ENCODE peak calls at places on chromosomes 16 and 17, in ten cellular contexts. V is body of pancreas, D is IMR-90, C is A549, P is ovary, J is HCT116, O is breast epithelium, K is heart left ventricle, I is K562, W is uterus. X is an unnamed sample. For H3K4me1, the result is how much of the 10 kb centered on the place peaks cover.

GRCh38 chr17:79135628-79136405 is 61.2 kb downstream of the ENGASE start:
- DNase-seq in V (no peak), D (no peak), C (no peak), P (no peak), J (no peak), O (no peak), K (no peak), I (no peak), W (no peak), X (no peak)

GRCh38 chr16:79698341-79698753 is 97.8 kb upstream of the MAF start:
- DNase-seq in V (peak), D (peak), C (no peak), P (peak), J (no peak), O (no peak), K (peak), I (no peak), W (peak), X (no peak)

GRCh38 chr16:89426736-89427525 is 63.4 kb downstream of the ANKRD11 start:
- DNase-seq in V (no peak), D (peak), C (no peak), P (no peak), J (no peak), O (no peak), K (no peak), I (no peak), W (no peak), X (no peak)

GRCh38 chr17:44636562-44636961 is 19.7 kb upstream of the MEIOC start:
- DNase-seq in V (no peak), D (peak), C (peak), P (no peak), J (peak), O (no peak), K (no peak), I (no peak), W (no peak), X (no peak)

GRCh38 chr17:80320496-80320895 is 59.8 kb downstream of the RNF213 start:
- DNase-seq in V (no peak), D (no peak), C (no peak), P (no peak), J (no peak), O (no peak), K (no peak), I (no peak), W (no peak), X (no peak)

GRCh38 chr17:63095879-63096278 is 129.8 kb downstream of the TANC2 start:
- DNase-seq in V (no peak), D (peak), C (no peak), P (no peak), J (no peak), O (no peak), K (no peak), I (no peak), W (no peak), X (no peak)

GRCh38 chr17:40932608-40933007 is 4.8 kb downstream of the KRT23 start:
- DNase-seq in V (no peak), D (no peak), C (no peak), P (no peak), J (no peak), O (no peak), K (no peak), I (no peak), W (no peak), X (no peak)

GRCh38 chr16:55655709-55656694 is at the start of gene SLC6A2:
- DNase-seq in V (no peak), D (no peak), C (peak), P (no peak), J (no peak), O (no peak), K (no peak), I (no peak), W (no peak), X (no peak)

GRCh38 chr17:68238894-68239293 is 8.9 kb upstream of the AMZ2 start:
- DNase-seq in V (no peak), D (no peak), C (no peak), P (no peak), J (no peak), O (no peak), K (no peak), I (no peak), W (no peak), X (no peak)

GRCh38 chr17:60248618-60249516 is 99.1 kb downstream of the CA4 start:
- DNase-seq in V (no peak), D (peak), C (no peak), P (no peak), J (no peak), O (no peak), K (no peak), I (no peak), W (no peak), X (no peak)

GRCh38 chr16:73326221-73326620 is 278.3 kb upstream of the ZFHX3 start:
- DNase-seq in V (no peak), D (no peak), C (no peak), P (no peak), J (no peak), O (no peak), K (no peak), I (no peak), W (no peak), X (no peak)

GRCh38 chr16:87698676-87699179 is 67.1 kb downstream of the KLHDC4 start:
- DNase-seq in V (no peak), D (no peak), C (no peak), P (no peak), J (no peak), O (no peak), K (no peak), I (no peak), W (no peak), X (no peak)

GRCh38 chr17:42122371-42123303 is at the start of gene HSPB9:
- DNase-seq in V (peak), D (no peak), C (no peak), P (peak), J (no peak), O (no peak), K (no peak), I (no peak), W (peak), X (no peak)

GRCh38 chr17:41563607-41564006 is 8.3 kb downstream of the KRT9 start:
- DNase-seq in V (no peak), D (no peak), C (no peak), P (no peak), J (no peak), O (no peak), K (no peak), I (no peak), W (no peak), X (no peak)

GRCh38 chr17:28528329-28529011 is 22.3 kb downstream of the FOXN1 start:
- DNase-seq in V (no peak), D (no peak), C (no peak), P (no peak), J (no peak), O (no peak), K (no peak), I (peak), W (no peak), X (no peak)

GRCh38 chr16:24146523-24146922 is 109.6 kb upstream of the CACNG3 start:
- DNase-seq in V (no peak), D (no peak), C (no peak), P (no peak), J (no peak), O (no peak), K (no peak), I (no peak), W (no peak), X (no peak)

GRCh38 chr17:27339836-27340550 is 46.1 kb downstream of the WSB1 start:
- DNase-seq in V (no peak), D (no peak), C (peak), P (no peak), J (peak), O (no peak), K (no peak), I (peak), W (no peak), X (no peak)

GRCh38 chr17:77088455-77089117 is 52.2 kb upstream of the SEC14L1 start:
- DNase-seq in V (peak), D (peak), C (peak), P (peak), J (peak), O (peak), K (peak), I (peak), W (peak), X (peak)
- TF ChIP-seq POLR2A in V (no peak), D (peak), C (peak), P (peak), J (peak), O (no peak), K (no peak), I (peak), W (peak), X (peak)

GRCh38 chr17:35099929-35100328 is 19.7 kb downstream of the RAD51D start:
- DNase-seq in V (no peak), D (no peak), C (no peak), P (no peak), J (no peak), O (no peak), K (no peak), I (no peak), W (no peak), X (no peak)

GRCh38 chr17:35101036-35101435 is 18.6 kb downstream of the RAD51D start:
- DNase-seq in V (no peak), D (no peak), C (no peak), P (no peak), J (no peak), O (no peak), K (no peak), I (no peak), W (no peak), X (no peak)

GRCh38 chr17:35094902-35095301 is 24.8 kb downstream of the RAD51D start:
- DNase-seq in V (no peak), D (peak), C (peak), P (no peak), J (peak), O (no peak), K (no peak), I (no peak), W (no peak), X (no peak)

GRCh38 chr17:35095741-35096140 is 23.9 kb downstream of the RAD51D start:
- DNase-seq in V (no peak), D (no peak), C (no peak), P (no peak), J (no peak), O (no peak), K (no peak), I (no peak), W (no peak), X (no peak)

GRCh38 chr17:35097776-35098175 is 21.9 kb downstream of the RAD51D start:
- DNase-seq in V (no peak), D (no peak), C (no peak), P (no peak), J (no peak), O (no peak), K (no peak), I (no peak), W (no peak), X (no peak)
- H3K4me1 ChIP-seq in V (under half), D (under half), C (under half), P (under half), J (under half), O (under half), K (under half), I (under half), W (under half), X (under half)

DNA sequence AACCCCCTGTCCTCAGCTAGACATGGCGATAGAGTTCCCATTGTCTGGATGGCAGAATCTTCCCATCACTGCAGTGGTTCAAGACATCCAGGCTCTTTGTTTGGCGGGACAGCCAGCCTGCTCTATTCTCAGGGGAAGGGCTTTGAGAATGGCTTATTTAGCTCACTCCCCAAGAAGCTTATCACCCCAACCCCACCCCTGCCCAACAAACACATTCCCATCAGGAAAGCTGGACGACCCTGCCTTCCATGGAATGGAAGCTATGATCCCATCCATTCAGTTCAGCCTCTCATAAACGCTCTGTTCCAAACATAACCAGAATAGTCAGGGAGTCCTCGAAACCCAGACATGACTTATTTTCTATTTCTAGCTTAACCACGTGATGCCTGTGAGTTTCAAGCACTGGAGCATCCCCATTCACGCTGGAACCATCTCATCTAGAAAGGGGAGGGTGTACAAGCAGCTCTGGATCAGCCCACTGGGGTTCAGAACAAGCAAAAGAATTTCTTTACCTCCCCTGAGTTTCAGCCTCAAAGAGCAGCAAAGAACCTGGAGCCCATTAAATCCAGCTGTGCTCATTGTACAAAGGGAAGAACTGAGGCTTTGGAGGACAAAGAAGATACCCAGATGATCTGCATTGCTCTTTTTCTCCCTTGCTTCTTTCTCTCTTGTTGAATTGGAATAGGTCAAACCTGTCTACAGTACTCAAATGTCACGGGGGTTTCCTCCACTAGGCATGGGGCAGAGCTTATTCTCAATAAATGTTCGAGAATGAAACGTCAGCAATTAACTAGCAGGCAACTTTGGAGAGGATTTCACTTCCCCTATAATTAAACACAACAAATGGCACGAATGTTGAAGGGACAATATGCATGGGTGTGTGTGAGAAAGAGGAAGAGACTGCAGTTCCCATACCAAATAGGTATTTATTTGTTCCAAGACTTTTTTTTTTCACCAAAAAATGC is 93.1 kb downstream of the XYLT1 start:
- DNase-seq in V (no peak), D (no peak), C (no peak), P (no peak), J (no peak), O (no peak), K (no peak), I (no peak), W (peak), X (no peak)
- H3K4me3 ChIP-seq in V (no peak), D (no peak), C (no peak), P (no peak), J (no peak), O (no peak), K (no peak), I (no peak), W (no peak), X (no peak)

GRCh38 chr16:70526403-70526802 is 2.8 kb downstream of the SF3B3 start:
- DNase-seq in V (no peak), D (no peak), C (no peak), P (no peak), J (no peak), O (no peak), K (no peak), I (no peak), W (no peak), X (no peak)

GRCh38 chr16:70522216-70523000 is 946 bp downstream of the COG4 start:
- DNase-seq in V (no peak), D (no peak), C (no peak), P (no peak), J (no peak), O (no peak), K (no peak), I (no peak), W (no peak), X (no peak)

GRCh38 chr16:70520612-70521297 is 2.6 kb downstream of the COG4 start:
- DNase-seq in V (no peak), D (peak), C (no peak), P (no peak), J (no peak), O (no peak), K (no peak), I (no peak), W (no peak), X (no peak)

GRCh38 chr16:70523621-70524405 is at the start of gene SF3B3:
- DNase-seq in V (peak), D (peak), C (peak), P (peak), J (no peak), O (peak), K (peak), I (peak), W (peak), X (peak)

DNA sequence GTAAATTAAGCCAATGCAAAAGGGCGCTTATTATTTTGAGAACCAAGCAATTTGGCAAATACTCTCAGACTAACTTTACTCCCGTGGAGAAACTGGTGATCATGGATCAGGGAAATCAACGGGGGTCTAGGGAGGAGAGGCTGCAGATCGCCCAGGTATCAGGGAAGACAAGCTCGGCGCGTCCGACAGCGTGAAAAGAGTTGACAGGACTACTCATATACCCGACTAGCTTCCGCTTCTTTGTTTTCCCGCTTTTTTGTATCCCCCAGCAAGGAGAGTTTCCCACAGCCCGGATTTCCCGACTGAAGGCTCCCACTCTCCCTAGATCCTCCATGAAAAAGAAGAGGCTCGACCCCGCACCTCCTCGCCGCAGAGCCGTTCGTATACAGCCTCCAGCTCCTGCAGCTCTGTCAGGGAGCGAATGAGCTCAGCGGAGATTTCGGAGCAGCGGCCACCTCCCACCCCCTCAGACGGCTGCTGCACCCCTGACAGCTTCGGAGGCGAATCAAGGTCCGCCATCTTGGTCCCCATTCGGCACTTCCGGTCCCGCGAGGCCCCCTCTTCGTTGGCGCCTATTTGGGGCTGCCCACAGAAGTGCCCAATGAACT is at the start of gene COG4:
- DNase-seq in V (peak), D (peak), C (peak), P (peak), J (peak), O (peak), K (peak), I (peak), W (peak), X (peak)
- TF ChIP-seq POLR2A in V (no peak), D (no peak), C (peak), P (no peak), J (peak), O (no peak), K (no peak), I (peak), W (no peak), X (no peak)

GRCh38 chr16:29820730-29821662 is 734 bp downstream of the MVP start:
- DNase-seq in V (peak), D (no peak), C (peak), P (peak), J (no peak), O (no peak), K (peak), I (no peak), W (peak), X (peak)
- H3K4me1 ChIP-seq in V (half or more), D (under half), C (half or more), P (under half), J (half or more), O (under half), K (half or more), I (half or more), W (under half), X (half or more)

X was measured in gastrocnemius medialis.